ENCODE peak calls at places on chromosomes 1 and 21, in five cellular contexts. One of them, this sample, is unnamed.

GRCh38 chr1:20948091-20948490 is 161.0 kb upstream of the HP1BP3 start:
- DNase-seq in NCI-H69: no peak
- DNase-seq in GM04503: no peak
- DNase-seq in activated CD4-positive, CD25-positive, alpha-beta regulatory T cell treated with anti-CD3 and anti-CD28 coated beads, Interleukin-2, amount 50 U/mL, for 16 hours: no peak
- DNase-seq in endodermal cell: no peak
- DNase-seq in this sample: no peak

GRCh38 chr1:99975569-99975968 is 5.8 kb downstream of the SLC35A3 start:
- DNase-seq in NCI-H69: no peak
- DNase-seq in GM04503: no peak
- DNase-seq in activated CD4-positive, CD25-positive, alpha-beta regulatory T cell treated with anti-CD3 and anti-CD28 coated beads, Interleukin-2, amount 50 U/mL, for 16 hours: no peak
- DNase-seq in endodermal cell: no peak
- DNase-seq in this sample: no peak

GRCh38 chr1:218454700-218455282 is 109.7 kb downstream of the TGFB2 start:
- DNase-seq in NCI-H69: no peak
- DNase-seq in GM04503: no peak
- DNase-seq in activated CD4-positive, CD25-positive, alpha-beta regulatory T cell treated with anti-CD3 and anti-CD28 coated beads, Interleukin-2, amount 50 U/mL, for 16 hours: no peak
- DNase-seq in endodermal cell: no peak
- DNase-seq in this sample: no peak

GRCh38 chr21:42798106-42798505 is 81.2 kb downstream of the WDR4 start:
- DNase-seq in NCI-H69: no peak
- DNase-seq in GM04503: no peak
- DNase-seq in activated CD4-positive, CD25-positive, alpha-beta regulatory T cell treated with anti-CD3 and anti-CD28 coated beads, Interleukin-2, amount 50 U/mL, for 16 hours: no peak
- DNase-seq in endodermal cell: no peak
- DNase-seq in this sample: no peak

GRCh38 chr1:209873067-209873810 is 45.5 kb downstream of the UTP25 start:
- DNase-seq in NCI-H69: peak
- DNase-seq in GM04503: no peak
- DNase-seq in activated CD4-positive, CD25-positive, alpha-beta regulatory T cell treated with anti-CD3 and anti-CD28 coated beads, Interleukin-2, amount 50 U/mL, for 16 hours: no peak
- DNase-seq in endodermal cell: no peak
- DNase-seq in this sample: no peak

GRCh38 chr1:186286615-186287317 is 88.3 kb downstream of the TPR start:
- DNase-seq in NCI-H69: no peak
- DNase-seq in GM04503: no peak
- DNase-seq in activated CD4-positive, CD25-positive, alpha-beta regulatory T cell treated with anti-CD3 and anti-CD28 coated beads, Interleukin-2, amount 50 U/mL, for 16 hours: no peak
- DNase-seq in endodermal cell: no peak
- DNase-seq in this sample: no peak

GRCh38 chr1:228101994-228102790 is 933 bp downstream of the C1orf35 start:
- DNase-seq in NCI-H69: peak
- DNase-seq in GM04503: no peak
- DNase-seq in activated CD4-positive, CD25-positive, alpha-beta regulatory T cell treated with anti-CD3 and anti-CD28 coated beads, Interleukin-2, amount 50 U/mL, for 16 hours: no peak
- DNase-seq in endodermal cell: peak
- DNase-seq in this sample: no peak

GRCh38 chr1:33334081-33334552 is 13.2 kb upstream of the A3GALT2 start:
- DNase-seq in NCI-H69: no peak
- DNase-seq in GM04503: no peak
- DNase-seq in activated CD4-positive, CD25-positive, alpha-beta regulatory T cell treated with anti-CD3 and anti-CD28 coated beads, Interleukin-2, amount 50 U/mL, for 16 hours: no peak
- DNase-seq in endodermal cell: no peak
- DNase-seq in this sample: no peak

GRCh38 chr1:75991497-75992114 is 59.4 kb upstream of the ASB17 start:
- DNase-seq in NCI-H69: peak
- DNase-seq in GM04503: no peak
- DNase-seq in activated CD4-positive, CD25-positive, alpha-beta regulatory T cell treated with anti-CD3 and anti-CD28 coated beads, Interleukin-2, amount 50 U/mL, for 16 hours: peak
- DNase-seq in endodermal cell: peak
- DNase-seq in this sample: peak

GRCh38 chr1:47325530-47325929 is 8.1 kb upstream of the CMPK1 start:
- DNase-seq in NCI-H69: peak
- DNase-seq in GM04503: no peak
- DNase-seq in activated CD4-positive, CD25-positive, alpha-beta regulatory T cell treated with anti-CD3 and anti-CD28 coated beads, Interleukin-2, amount 50 U/mL, for 16 hours: no peak
- DNase-seq in endodermal cell: no peak
- DNase-seq in this sample: no peak

GRCh38 chr1:7587726-7588456 is 183.2 kb upstream of the VAMP3 start:
- DNase-seq in NCI-H69: no peak
- DNase-seq in GM04503: no peak
- DNase-seq in activated CD4-positive, CD25-positive, alpha-beta regulatory T cell treated with anti-CD3 and anti-CD28 coated beads, Interleukin-2, amount 50 U/mL, for 16 hours: no peak
- DNase-seq in endodermal cell: no peak
- DNase-seq in this sample: no peak

GRCh38 chr1:7450772-7451171 is 320.3 kb upstream of the VAMP3 start:
- DNase-seq in NCI-H69: peak
- DNase-seq in GM04503: no peak
- DNase-seq in activated CD4-positive, CD25-positive, alpha-beta regulatory T cell treated with anti-CD3 and anti-CD28 coated beads, Interleukin-2, amount 50 U/mL, for 16 hours: no peak
- DNase-seq in endodermal cell: no peak
- DNase-seq in this sample: no peak

GRCh38 chr1:88695781-88696180 is 11.7 kb downstream of the PKN2 start:
- DNase-seq in NCI-H69: no peak
- DNase-seq in GM04503: no peak
- DNase-seq in activated CD4-positive, CD25-positive, alpha-beta regulatory T cell treated with anti-CD3 and anti-CD28 coated beads, Interleukin-2, amount 50 U/mL, for 16 hours: no peak
- DNase-seq in endodermal cell: no peak
- DNase-seq in this sample: no peak

GRCh38 chr1:115746021-115746690 is 22.4 kb downstream of the CASQ2 start:
- DNase-seq in NCI-H69: no peak
- DNase-seq in GM04503: no peak
- DNase-seq in activated CD4-positive, CD25-positive, alpha-beta regulatory T cell treated with anti-CD3 and anti-CD28 coated beads, Interleukin-2, amount 50 U/mL, for 16 hours: no peak
- DNase-seq in endodermal cell: no peak
- DNase-seq in this sample: no peak

GRCh38 chr21:34593423-34593822 is 21.5 kb downstream of the RCAN1 start:
- DNase-seq in NCI-H69: peak
- DNase-seq in GM04503: no peak
- DNase-seq in activated CD4-positive, CD25-positive, alpha-beta regulatory T cell treated with anti-CD3 and anti-CD28 coated beads, Interleukin-2, amount 50 U/mL, for 16 hours: no peak
- DNase-seq in endodermal cell: peak
- DNase-seq in this sample: no peak

GRCh38 chr21:34076835-34077234 is 3.5 kb downstream of the MRPS6 start:
- DNase-seq in NCI-H69: no peak
- DNase-seq in GM04503: no peak
- DNase-seq in activated CD4-positive, CD25-positive, alpha-beta regulatory T cell treated with anti-CD3 and anti-CD28 coated beads, Interleukin-2, amount 50 U/mL, for 16 hours: no peak
- DNase-seq in endodermal cell: no peak
- DNase-seq in this sample: no peak

GRCh38 chr1:244680667-244681066 is 27.7 kb downstream of the DESI2 start:
- DNase-seq in NCI-H69: no peak
- DNase-seq in GM04503: no peak
- DNase-seq in activated CD4-positive, CD25-positive, alpha-beta regulatory T cell treated with anti-CD3 and anti-CD28 coated beads, Interleukin-2, amount 50 U/mL, for 16 hours: no peak
- DNase-seq in endodermal cell: no peak
- DNase-seq in this sample: no peak

GRCh38 chr1:1021010-1021845 is 1.3 kb downstream of the AGRN start:
- DNase-seq in NCI-H69: peak
- DNase-seq in GM04503: no peak
- DNase-seq in activated CD4-positive, CD25-positive, alpha-beta regulatory T cell treated with anti-CD3 and anti-CD28 coated beads, Interleukin-2, amount 50 U/mL, for 16 hours: no peak
- DNase-seq in endodermal cell: peak
- DNase-seq in this sample: peak

GRCh38 chr1:234543442-234544093 is 64.6 kb upstream of the TARBP1 start:
- DNase-seq in NCI-H69: peak
- DNase-seq in GM04503: no peak
- DNase-seq in activated CD4-positive, CD25-positive, alpha-beta regulatory T cell treated with anti-CD3 and anti-CD28 coated beads, Interleukin-2, amount 50 U/mL, for 16 hours: no peak
- DNase-seq in endodermal cell: no peak
- DNase-seq in this sample: no peak

GRCh38 chr1:41387667-41388091 is 26.4 kb downstream of the FOXO6 start:
- DNase-seq in NCI-H69: peak
- DNase-seq in GM04503: peak
- DNase-seq in activated CD4-positive, CD25-positive, alpha-beta regulatory T cell treated with anti-CD3 and anti-CD28 coated beads, Interleukin-2, amount 50 U/mL, for 16 hours: no peak
- DNase-seq in endodermal cell: peak
- DNase-seq in this sample: no peak

GRCh38 chr1:153532161-153532560 is 3.6 kb downstream of the S100A6 start:
- DNase-seq in NCI-H69: peak
- DNase-seq in GM04503: no peak
- DNase-seq in activated CD4-positive, CD25-positive, alpha-beta regulatory T cell treated with anti-CD3 and anti-CD28 coated beads, Interleukin-2, amount 50 U/mL, for 16 hours: no peak
- DNase-seq in endodermal cell: peak
- DNase-seq in this sample: no peak

GRCh38 chr21:33266784-33267135 is 593 bp downstream of the IL10RB start:
- DNase-seq in NCI-H69: no peak
- DNase-seq in GM04503: no peak
- DNase-seq in activated CD4-positive, CD25-positive, alpha-beta regulatory T cell treated with anti-CD3 and anti-CD28 coated beads, Interleukin-2, amount 50 U/mL, for 16 hours: no peak
- DNase-seq in endodermal cell: no peak
- DNase-seq in this sample: no peak

GRCh38 chr1:208475951-208476824 is 232.0 kb upstream of the PLXNA2 start:
- DNase-seq in NCI-H69: peak
- DNase-seq in GM04503: no peak
- DNase-seq in activated CD4-positive, CD25-positive, alpha-beta regulatory T cell treated with anti-CD3 and anti-CD28 coated beads, Interleukin-2, amount 50 U/mL, for 16 hours: no peak
- DNase-seq in endodermal cell: peak
- DNase-seq in this sample: no peak

GRCh38 chr1:84298688-84299535 is 2.6 kb upstream of the SAMD13 start:
- DNase-seq in NCI-H69: peak
- DNase-seq in GM04503: no peak
- DNase-seq in activated CD4-positive, CD25-positive, alpha-beta regulatory T cell treated with anti-CD3 and anti-CD28 coated beads, Interleukin-2, amount 50 U/mL, for 16 hours: no peak
- DNase-seq in endodermal cell: peak
- DNase-seq in this sample: no peak

GRCh38 chr1:64933296-64934070 is 32.9 kb downstream of the JAK1 start:
- DNase-seq in NCI-H69: no peak
- DNase-seq in GM04503: peak
- DNase-seq in activated CD4-positive, CD25-positive, alpha-beta regulatory T cell treated with anti-CD3 and anti-CD28 coated beads, Interleukin-2, amount 50 U/mL, for 16 hours: no peak
- DNase-seq in endodermal cell: no peak
- DNase-seq in this sample: no peak

GRCh38 chr1:177432897-177433296 is 262.1 kb downstream of the BRINP2 start:
- DNase-seq in NCI-H69: no peak
- DNase-seq in GM04503: no peak
- DNase-seq in activated CD4-positive, CD25-positive, alpha-beta regulatory T cell treated with anti-CD3 and anti-CD28 coated beads, Interleukin-2, amount 50 U/mL, for 16 hours: no peak
- DNase-seq in endodermal cell: no peak
- DNase-seq in this sample: no peak

GRCh38 chr1:12052008-12052573 is 11.0 kb upstream of the TNFRSF8 start:
- DNase-seq in NCI-H69: peak
- DNase-seq in GM04503: peak
- DNase-seq in activated CD4-positive, CD25-positive, alpha-beta regulatory T cell treated with anti-CD3 and anti-CD28 coated beads, Interleukin-2, amount 50 U/mL, for 16 hours: peak
- DNase-seq in endodermal cell: peak
- DNase-seq in this sample: no peak

GRCh38 chr1:69305621-69306020 is 262.1 kb upstream of the LRRC7 start:
- DNase-seq in NCI-H69: peak
- DNase-seq in GM04503: no peak
- DNase-seq in activated CD4-positive, CD25-positive, alpha-beta regulatory T cell treated with anti-CD3 and anti-CD28 coated beads, Interleukin-2, amount 50 U/mL, for 16 hours: no peak
- DNase-seq in endodermal cell: peak
- DNase-seq in this sample: no peak

GRCh38 chr1:4974981-4975685 is 320.7 kb downstream of the AJAP1 start:
- DNase-seq in NCI-H69: peak
- DNase-seq in GM04503: no peak
- DNase-seq in activated CD4-positive, CD25-positive, alpha-beta regulatory T cell treated with anti-CD3 and anti-CD28 coated beads, Interleukin-2, amount 50 U/mL, for 16 hours: no peak
- DNase-seq in endodermal cell: no peak
- DNase-seq in this sample: peak

GRCh38 chr1:145729661-145730436 is 10.6 kb downstream of the CD160 start:
- DNase-seq in NCI-H69: no peak
- DNase-seq in GM04503: no peak
- DNase-seq in activated CD4-positive, CD25-positive, alpha-beta regulatory T cell treated with anti-CD3 and anti-CD28 coated beads, Interleukin-2, amount 50 U/mL, for 16 hours: no peak
- DNase-seq in endodermal cell: no peak
- DNase-seq in this sample: no peak

GRCh38 chr1:230982698-230983097 is 3.8 kb downstream of the ARV1 start:
- DNase-seq in NCI-H69: no peak
- DNase-seq in GM04503: no peak
- DNase-seq in activated CD4-positive, CD25-positive, alpha-beta regulatory T cell treated with anti-CD3 and anti-CD28 coated beads, Interleukin-2, amount 50 U/mL, for 16 hours: no peak
- DNase-seq in endodermal cell: no peak
- DNase-seq in this sample: no peak